ENCODE peak calls at places on chromosomes 3 and 15, in four cellular contexts. B is K562, V is WTC11, G is HepG2. I is an unnamed sample.

GRCh38 chr15:88077249-88077810 is 179.2 kb downstream of the NTRK3 start:
- DNase-seq in B (no peak), V (no peak), G (no peak), I (no peak)

GRCh38 chr15:88394553-88395159 is 72.5 kb downstream of the MRPL46 start:
- DNase-seq in B (no peak), V (no peak), G (no peak), I (no peak)

GRCh38 chr3:71361346-71361745 is 222.2 kb downstream of the FOXP1 start:
- DNase-seq in B (no peak), V (no peak), G (no peak), I (no peak)

GRCh38 chr3:44050051-44050570 is 191.6 kb upstream of the TOPAZ1 start:
- DNase-seq in B (no peak), V (no peak), G (no peak), I (no peak)

GRCh38 chr15:90757461-90757860 is 40.3 kb downstream of the BLM start:
- DNase-seq in B (no peak), V (no peak), G (no peak), I (no peak)

GRCh38 chr3:72171461-72171860 is 386.5 kb upstream of the PROK2 start:
- DNase-seq in B (no peak), V (no peak), G (no peak), I (no peak)

GRCh38 chr3:154818676-154819255 is 261.4 kb upstream of the MME start:
- DNase-seq in B (no peak), V (no peak), G (no peak), I (no peak)

GRCh38 chr15:97026781-97027180 is 696.3 kb downstream of the NR2F2 start:
- DNase-seq in B (no peak), V (no peak), G (no peak), I (no peak)

GRCh38 chr3:78434801-78435200 is 1333.0 kb downstream of the ROBO1 start:
- DNase-seq in B (no peak), V (no peak), G (no peak), I (no peak)

GRCh38 chr3:105187340-105187739 is 179.4 kb upstream of the ALCAM start:
- DNase-seq in B (no peak), V (no peak), G (no peak), I (no peak)

GRCh38 chr15:66780172-66780972 is 78.3 kb downstream of the SMAD6 start:
- DNase-seq in B (no peak), V (no peak), G (no peak), I (no peak)

GRCh38 chr3:21913791-21914190 is 162.8 kb upstream of the ZNF385D start:
- DNase-seq in B (no peak), V (no peak), G (no peak), I (no peak)

GRCh38 chr3:192825657-192826200 is 91.9 kb downstream of the MB21D2 start:
- DNase-seq in B (no peak), V (no peak), G (peak), I (no peak)

GRCh38 chr3:140423146-140423545 is 254.7 kb upstream of the TRIM42 start:
- DNase-seq in B (no peak), V (no peak), G (no peak), I (no peak)

GRCh38 chr3:13011369-13012227 is 61.6 kb downstream of the IQSEC1 start:
- DNase-seq in B (peak), V (no peak), G (peak), I (peak)

GRCh38 chr3:181358555-181358954 is 353.2 kb upstream of the SOX2 start:
- DNase-seq in B (no peak), V (no peak), G (no peak), I (peak)

GRCh38 chr3:106302451-106303221 is 433.8 kb upstream of the CBLB start:
- DNase-seq in B (no peak), V (no peak), G (no peak), I (peak)

GRCh38 chr3:134029734-134030381 is at the start of gene SLCO2A1:
- DNase-seq in B (no peak), V (peak), G (no peak), I (no peak)

GRCh38 chr3:193680220-193680619 is 87.2 kb downstream of the OPA1 start:
- DNase-seq in B (no peak), V (no peak), G (no peak), I (no peak)

GRCh38 chr15:60421544-60421943 is 23.8 kb upstream of the ANXA2 start:
- DNase-seq in B (no peak), V (no peak), G (no peak), I (no peak)

GRCh38 chr3:115996420-115997108 is 373.3 kb downstream of the GAP43 start:
- DNase-seq in B (no peak), V (no peak), G (no peak), I (no peak)

GRCh38 chr3:20669675-20670074 is 483.7 kb upstream of the SGO1 start:
- DNase-seq in B (no peak), V (no peak), G (no peak), I (no peak)

GRCh38 chr15:52440414-52440813 is 88.3 kb downstream of the MYO5A start:
- DNase-seq in B (no peak), V (no peak), G (peak), I (no peak)

GRCh38 chr3:177764377-177764912 is 567.2 kb upstream of the TBL1XR1 start:
- DNase-seq in B (no peak), V (no peak), G (no peak), I (no peak)

GRCh38 chr3:53145109-53146077 is 15.2 kb upstream of the RFT1 start:
- DNase-seq in B (no peak), V (no peak), G (no peak), I (no peak)

GRCh38 chr15:27899583-27900295 is 199.4 kb downstream of the OCA2 start:
- DNase-seq in B (no peak), V (no peak), G (no peak), I (no peak)

GRCh38 chr3:123522666-123523412 is 62.0 kb downstream of the HACD2 start:
- DNase-seq in B (no peak), V (no peak), G (no peak), I (no peak)

GRCh38 chr3:111668912-111669488 is 73.9 kb upstream of the ZBED2 start:
- DNase-seq in B (peak), V (no peak), G (peak), I (no peak)

GRCh38 chr15:89052474-89052873 is 35.8 kb upstream of the ABHD2 start:
- DNase-seq in B (no peak), V (no peak), G (no peak), I (no peak)

GRCh38 chr3:8632402-8633237 is 12.0 kb downstream of the SSUH2 start:
- DNase-seq in B (no peak), V (no peak), G (no peak), I (no peak)

DNA sequence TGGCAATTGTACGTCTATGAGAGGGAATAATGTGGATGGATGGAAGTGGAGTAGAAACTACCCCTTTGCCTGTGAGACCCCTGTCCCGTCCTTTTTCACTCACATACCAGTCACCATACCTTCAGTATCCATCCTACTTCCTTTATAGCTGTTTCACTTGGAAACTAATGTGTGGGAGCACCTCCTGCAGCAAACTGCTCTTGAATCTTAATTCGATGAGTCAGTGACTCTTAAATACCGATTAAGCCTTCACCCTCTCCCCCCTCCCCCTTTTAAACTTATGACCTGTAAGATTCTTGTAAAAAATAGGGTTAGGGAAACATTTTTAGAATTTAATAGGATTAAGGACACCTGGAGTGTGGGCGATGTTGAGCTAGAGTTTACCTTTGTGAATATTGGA is 812 bp downstream of the SPRED1 start:
- DNase-seq in B (peak), V (no peak), G (no peak), I (no peak)
- TF ChIP-seq NR2C2 in B (no peak), V (no peak), G (no peak), I (no peak)

GRCh38 chr3:129280183-129280582 is 1.5 kb downstream of the HMCES start:
- DNase-seq in B (no peak), V (no peak), G (no peak), I (no peak)

GRCh38 chr3:129286081-129286480 is 7.4 kb downstream of the HMCES start:
- DNase-seq in B (no peak), V (no peak), G (no peak), I (no peak)

GRCh38 chr3:129278970-129279906 is 568 bp downstream of the HMCES start:
- DNase-seq in B (peak), V (peak), G (peak), I (no peak)

GRCh38 chr3:129281726-129282125 is 3.1 kb downstream of the HMCES start:
- DNase-seq in B (no peak), V (no peak), G (no peak), I (no peak)

DNA sequence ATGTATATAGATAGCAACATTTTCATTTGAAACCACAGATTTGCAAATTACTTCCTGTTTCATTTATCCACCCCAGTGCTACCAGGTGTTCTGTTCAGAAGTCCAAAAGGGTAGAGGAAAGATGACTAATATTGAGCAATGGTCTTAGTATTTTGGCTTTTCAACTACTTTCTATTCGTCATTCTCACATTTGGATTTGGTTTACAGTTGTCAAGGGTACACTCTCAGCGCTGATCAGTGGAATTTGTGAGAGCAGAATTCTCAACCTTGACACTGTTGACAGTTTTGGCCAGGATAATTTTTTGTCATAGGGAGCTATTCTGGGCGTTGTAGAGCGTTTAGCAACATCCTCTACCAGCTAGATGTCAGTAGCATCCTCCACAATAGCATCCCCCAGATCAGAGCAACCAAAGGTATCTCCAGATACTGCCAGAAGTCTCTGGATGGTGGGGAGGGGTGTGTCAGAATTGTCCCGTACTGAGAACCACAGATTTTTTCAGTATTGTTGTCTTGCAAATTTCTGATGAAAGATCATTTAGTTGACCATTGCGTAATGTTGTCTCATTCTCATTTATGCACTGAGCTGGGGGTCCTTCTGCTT is 4.2 kb downstream of the HMCES start:
- DNase-seq in B (no peak), V (no peak), G (peak), I (peak)
- TF ChIP-seq SP1 in B (no peak), V (no peak), G (no peak), I (peak)

GRCh38 chr3:171416666-171417065 is 43.5 kb downstream of the TNIK start:
- DNase-seq in B (no peak), V (no peak), G (no peak), I (no peak)

GRCh38 chr3:171420667-171421066 is 39.5 kb downstream of the TNIK start:
- DNase-seq in B (no peak), V (no peak), G (no peak), I (no peak)

GRCh38 chr3:171417813-171418212 is 42.4 kb downstream of the TNIK start:
- DNase-seq in B (no peak), V (no peak), G (peak), I (no peak)

GRCh38 chr3:171417137-171417536 is 43.1 kb downstream of the TNIK start:
- DNase-seq in B (no peak), V (no peak), G (no peak), I (no peak)

DNA sequence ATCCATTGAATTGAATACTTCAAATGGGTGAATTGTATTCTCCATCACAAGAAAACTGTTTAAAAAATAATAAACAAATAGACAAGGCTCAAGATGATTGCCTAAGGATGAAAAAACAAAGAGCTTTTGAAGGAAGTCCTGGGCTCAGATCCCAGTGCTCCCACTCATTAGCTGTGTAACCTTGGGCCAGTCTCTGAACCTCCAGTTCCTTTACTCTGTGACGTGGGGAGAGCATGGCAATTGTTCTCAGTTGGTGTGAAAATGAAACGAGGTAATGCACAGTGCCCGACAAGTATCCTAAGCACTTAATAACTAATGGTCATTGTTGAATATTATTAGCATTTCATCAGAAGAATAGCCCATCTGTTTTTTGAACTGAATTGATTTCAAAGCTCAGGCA is 40.7 kb downstream of the TNIK start:
- DNase-seq in B (no peak), V (no peak), G (no peak), I (no peak)
- TF ChIP-seq NR2C2 in B (no peak), V (no peak), G (no peak), I (no peak)

DNA sequence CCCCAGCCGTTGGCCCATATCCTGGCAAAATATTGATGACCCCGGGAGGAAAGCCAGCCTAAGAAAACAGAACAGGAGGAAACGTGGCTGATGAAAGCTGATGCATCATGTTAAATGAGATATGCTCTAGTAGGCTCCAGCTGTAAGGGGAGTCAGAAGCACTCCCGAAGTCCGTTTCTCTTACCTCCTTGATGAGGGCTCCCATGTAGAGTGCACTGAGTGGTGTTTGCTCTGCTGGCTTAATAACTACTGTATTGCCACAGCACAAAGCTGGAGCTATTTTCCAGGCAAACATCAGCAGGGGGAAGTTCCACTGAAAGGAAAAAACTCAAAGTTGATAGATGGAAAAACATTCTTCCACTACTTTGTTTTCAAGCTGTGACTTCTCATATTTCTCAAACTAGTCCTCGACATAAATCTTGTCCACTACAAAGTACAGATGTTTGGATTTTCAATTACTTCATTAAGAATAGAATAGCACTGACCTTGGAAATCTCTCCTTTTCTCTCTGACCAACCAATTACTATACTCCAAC is 72.7 kb downstream of the ALDH1A2 start:
- DNase-seq in B (no peak), V (no peak), G (no peak), I (no peak)
- TF ChIP-seq SP1 in B (no peak), V (no peak), G (no peak), I (no peak)

DNA sequence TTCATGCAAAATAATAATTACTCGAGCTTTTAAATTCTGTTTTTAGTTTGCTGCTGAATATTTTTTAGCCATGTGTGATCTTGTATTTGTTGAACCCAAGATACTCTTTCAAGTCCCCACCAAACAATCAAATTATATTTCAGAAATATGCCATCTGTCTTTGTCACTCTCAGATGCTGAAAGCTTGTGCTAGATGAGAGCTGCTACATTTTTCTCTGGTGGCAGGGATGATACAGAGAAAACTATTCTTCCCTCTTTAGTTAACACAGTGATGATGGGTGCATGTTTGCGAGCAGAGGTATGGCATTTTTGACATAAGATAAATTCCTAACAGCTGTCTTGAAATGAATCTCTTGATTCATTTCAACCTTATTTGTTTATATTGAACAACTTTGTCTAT is 100.6 kb upstream of the NPHP3 start:
- DNase-seq in B (no peak), V (no peak), G (no peak), I (no peak)
- TF ChIP-seq NR2C2 in B (no peak), V (no peak), G (no peak), I (no peak)

DNA sequence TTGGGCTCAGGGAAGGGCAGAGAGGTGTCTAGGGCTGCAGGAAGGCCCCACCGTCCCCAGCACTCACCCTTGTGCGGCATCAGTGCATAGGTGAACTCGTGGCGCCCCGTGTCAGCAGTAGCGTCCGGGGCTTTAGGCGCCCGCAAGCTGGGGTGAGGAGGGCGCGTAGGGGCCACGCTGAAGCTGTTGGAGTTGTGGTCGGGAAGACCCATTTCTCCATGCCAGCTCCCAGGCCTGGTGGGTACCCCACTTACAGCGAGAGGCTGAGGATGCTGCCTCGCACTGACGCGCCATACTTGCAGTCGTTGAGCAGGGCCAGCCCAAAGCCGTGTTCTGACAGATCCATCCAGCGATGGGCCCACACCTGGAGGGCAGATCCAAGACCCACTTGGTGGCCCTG is 9.7 kb downstream of the NEIL1 start:
- DNase-seq in B (no peak), V (no peak), G (no peak), I (no peak)
- TF ChIP-seq SP1 in B (no peak), V (no peak), G (no peak), I (no peak)

DNA sequence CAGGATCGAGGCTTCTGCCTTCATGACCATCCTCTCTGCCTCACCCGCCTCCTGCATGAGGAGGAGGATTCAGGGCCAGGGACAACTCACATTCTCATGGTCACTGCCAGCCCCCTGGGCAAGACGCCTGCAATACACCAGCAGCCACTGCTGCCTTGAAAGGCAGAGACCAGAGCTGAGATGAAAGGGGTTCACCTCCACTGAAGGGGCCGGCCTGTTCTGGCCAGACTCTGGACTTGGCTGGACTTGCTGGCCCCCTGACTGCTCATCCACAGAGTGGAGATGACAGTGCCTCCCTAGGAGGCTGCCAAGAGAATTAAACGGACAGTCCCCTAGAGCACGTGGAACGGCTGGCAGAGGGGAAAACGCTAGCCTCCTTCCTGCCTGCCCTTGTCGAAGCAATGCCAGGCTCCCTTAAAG is 35.2 kb downstream of the MGLL start:
- DNase-seq in B (no peak), V (no peak), G (no peak), I (no peak)
- TF ChIP-seq NR2C2 in B (no peak), V (no peak), G (no peak), I (no peak)

DNA sequence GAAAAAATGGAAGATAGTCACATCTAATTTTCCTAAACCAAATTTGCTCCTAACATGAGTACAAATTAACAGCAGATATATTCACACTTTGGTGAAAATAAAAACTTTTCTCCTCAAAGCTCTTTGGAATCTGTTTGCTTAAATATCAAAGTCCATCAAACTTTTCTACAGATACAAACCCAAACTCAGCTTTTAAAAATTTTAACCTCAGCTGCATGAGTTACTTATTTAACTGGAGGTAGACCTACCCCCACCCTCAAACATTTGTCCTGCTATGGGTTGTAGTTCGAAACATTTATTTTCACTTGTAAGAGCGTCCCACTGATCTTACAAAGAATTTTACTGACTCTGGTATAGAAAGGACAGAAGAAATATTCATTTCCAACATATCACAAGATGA is 8.9 kb upstream of the XYLB start:
- DNase-seq in B (no peak), V (no peak), G (no peak), I (no peak)
- TF ChIP-seq SP1 in B (no peak), V (no peak), G (no peak), I (no peak)